ENCODE peak calls at places on chromosomes 3 and 15, in five cellular contexts. V is amygdala, L is ELF-1, J is ACHN, A is HCEC 1CT. K is an unnamed sample.

GRCh38 chr15:72231847-72232461 is 964 bp upstream of the PKM start:
- DNase-seq in L (peak; percentile 41), V (no peak), J (peak; percentile 76), A (peak; percentile 76), K (no peak)

GRCh38 chr3:41581700-41582099 is 380.2 kb downstream of the ULK4 start:
- DNase-seq in V (no peak), J (no peak), L (no peak), A (no peak), K (no peak)

GRCh38 chr3:72738752-72739520 is 109.3 kb downstream of the SHQ1 start:
- DNase-seq in J (no peak), A (no peak), L (peak; percentile 66), V (peak; percentile 42), K (peak; percentile 27)

GRCh38 chr3:37481986-37482385 is 307.6 kb upstream of the LRRFIP2 start:
- DNase-seq in V (no peak), J (no peak), L (no peak), A (no peak), K (no peak)

GRCh38 chr3:35927441-35927840 is 288.1 kb downstream of the ARPP21 start:
- DNase-seq in L (no peak), A (no peak), V (no peak), J (no peak), K (no peak)

GRCh38 chr3:123732447-123732846 is 147.6 kb upstream of the HACD2 start:
- DNase-seq in V (no peak), L (no peak), J (peak; percentile 58), A (peak; percentile 91), K (no peak)

GRCh38 chr3:12143949-12144504 is 14.7 kb downstream of the TIMP4 start:
- DNase-seq in V (no peak), J (no peak), L (no peak), A (peak; percentile 76), K (no peak)

GRCh38 chr3:149409351-149409750 is 31.9 kb upstream of the TM4SF1 start:
- DNase-seq in V (no peak), J (no peak), L (no peak), A (no peak), K (no peak)

GRCh38 chr3:174089592-174089991 is 692.0 kb downstream of the NLGN1 start:
- DNase-seq in A (no peak), L (no peak), V (no peak), J (no peak), K (no peak)

GRCh38 chr3:142236173-142236572 is 10.8 kb upstream of the GK5 start:
- DNase-seq in V (no peak), J (no peak), A (no peak), L (no peak), K (no peak)